ENCODE peak calls at places on chromosomes 13 and 19, in four cellular contexts. S is lower leg skin; W is stimulated activated CD4-positive, alpha-beta T cell treated with anti-CD3 and anti-CD28 coated beads, Interleukin-1b, Interleukin-23, amount 100 ng/mL, for 1 hour; P is DND-41. C is an unnamed sample.

GRCh38 chr19:1360818-1361461 is 22.8 kb upstream of the NDUFS7 start:
- DNase-seq in P (no peak), W (no peak), S (no peak), C (peak; percentile 42)

GRCh38 chr19:18590273-18591272 is 2.0 kb downstream of the REX1BD start:
- DNase-seq in W (no peak), P (peak; percentile 25), S (peak; percentile 90), C (peak; percentile 51)

GRCh38 chr13:51520524-51520923 is 63.7 kb upstream of the WDFY2 start:
- DNase-seq in P (no peak), S (no peak), W (no peak), C (no peak)

GRCh38 chr19:3458229-3458555 is 22.1 kb downstream of the SMIM24 start:
- DNase-seq in P (no peak), W (no peak), S (no peak), C (no peak)

GRCh38 chr13:57740719-57741118 is 109.2 kb downstream of the PCDH17 start:
- DNase-seq in P (no peak), S (no peak), W (no peak), C (no peak)

GRCh38 chr19:1252818-1253513 is 4.6 kb downstream of the MIDN start:
- DNase-seq in S (peak; percentile 98), W (no peak), P (peak; percentile 96), C (peak; percentile 88)

GRCh38 chr19:38932425-38933179 is 1.9 kb downstream of the MRPS12 start:
- DNase-seq in S (no peak), W (no peak), P (peak; percentile 32), C (no peak)

GRCh38 chr13:40874138-40874776 is 84.8 kb downstream of the SLC25A15 start:
- DNase-seq in P (no peak), W (no peak), S (no peak), C (no peak)

GRCh38 chr13:95650691-95651090 is 6.2 kb upstream of the DZIP1 start:
- DNase-seq in W (no peak), S (no peak), P (no peak), C (no peak)